ENCODE peak calls at places on chromosomes 6 and 20, in five cellular contexts. Q, B, K, E and U are unnamed samples. For H3K36me3, the result is how much of the 10 kb centered on the place peaks cover.

GRCh38 chr6:159094444-159095252 is 49.9 kb upstream of the TAGAP start:
- DNase-seq in Q (no peak), B (no peak), K (no peak), E (no peak), U (peak)

GRCh38 chr6:132651062-132651461 is 7.9 kb downstream of the TAAR1 start:
- DNase-seq in Q (no peak), B (no peak), K (no peak), E (no peak), U (no peak)

GRCh38 chr6:101740631-101741030 is 347.1 kb downstream of the GRIK2 start:
- DNase-seq in Q (no peak), B (no peak), K (no peak), E (no peak), U (no peak)

GRCh38 chr6:56580271-56580670 is 62.4 kb downstream of the DST start:
- DNase-seq in Q (no peak), B (no peak), K (no peak), E (peak), U (no peak)

GRCh38 chr20:17431621-17432364 is 99.4 kb downstream of the BFSP1 start:
- DNase-seq in Q (peak), B (peak), K (peak), E (peak), U (peak)

GRCh38 chr6:63295553-63295952 is 24.2 kb downstream of the LGSN start:
- DNase-seq in Q (no peak), B (no peak), K (no peak), E (no peak), U (no peak)

GRCh38 chr6:76835289-76835688 is 628.0 kb downstream of the HTR1B start:
- DNase-seq in Q (no peak), B (no peak), K (no peak), E (no peak), U (no peak)

GRCh38 chr6:5025911-5026819 is 22.3 kb upstream of the RPP40 start:
- DNase-seq in Q (no peak), B (peak), K (no peak), E (peak), U (no peak)

GRCh38 chr6:30151580-30151979 is 9.4 kb downstream of the TRIM10 start:
- DNase-seq in Q (no peak), B (no peak), K (no peak), E (no peak), U (no peak)

GRCh38 chr20:33524261-33524660 is 34.4 kb downstream of the CBFA2T2 start:
- DNase-seq in Q (no peak), B (no peak), K (no peak), E (peak), U (no peak)

GRCh38 chr6:44257007-44257752 is at the start of gene SLC35B2:
- DNase-seq in Q (peak), B (peak), K (no peak), E (peak), U (peak)

GRCh38 chr6:107611060-107611824 is 121.3 kb downstream of the SOBP start:
- DNase-seq in Q (no peak), B (no peak), K (no peak), E (no peak), U (no peak)

GRCh38 chr6:84967389-84967788 is 203.0 kb upstream of the TBX18 start:
- DNase-seq in Q (peak), B (peak), K (peak), E (no peak), U (peak)

GRCh38 chr20:2879148-2879547 is 5.9 kb downstream of the PTPRA start:
- DNase-seq in Q (no peak), B (no peak), K (no peak), E (peak), U (no peak)

GRCh38 chr20:52269327-52269726 is 77.7 kb upstream of the ZFP64 start:
- DNase-seq in Q (no peak), B (no peak), K (no peak), E (no peak), U (no peak)

GRCh38 chr6:158631678-158632537 is 12.6 kb downstream of the DYNLT1 start:
- DNase-seq in Q (no peak), B (no peak), K (peak), E (peak), U (no peak)

GRCh38 chr6:43771210-43771857 is 1.3 kb downstream of the VEGFA start:
- DNase-seq in Q (peak), B (peak), K (no peak), E (peak), U (peak)

GRCh38 chr6:52524921-52525320 is 51.9 kb downstream of the TRAM2 start:
- DNase-seq in Q (no peak), B (no peak), K (no peak), E (no peak), U (no peak)

GRCh38 chr20:9989066-9989724 is 45.6 kb upstream of the ANKEF1 start:
- DNase-seq in Q (no peak), B (no peak), K (no peak), E (peak), U (no peak)

GRCh38 chr6:143336446-143337152 is 113.9 kb downstream of the ADAT2 start:
- DNase-seq in Q (no peak), B (no peak), K (no peak), E (peak), U (no peak)

GRCh38 chr20:2804041-2804828 is 3.8 kb upstream of the CPXM1 start:
- DNase-seq in Q (no peak), B (no peak), K (no peak), E (no peak), U (no peak)

GRCh38 chr6:21454262-21454661 is 139.3 kb upstream of the SOX4 start:
- DNase-seq in Q (no peak), B (no peak), K (no peak), E (no peak), U (no peak)

GRCh38 chr20:54208492-54209044 is 681 bp downstream of the PFDN4 start:
- DNase-seq in Q (peak), B (peak), K (no peak), E (peak), U (peak)

GRCh38 chr6:6875818-6876470 is 231.8 kb upstream of the RREB1 start:
- DNase-seq in Q (no peak), B (no peak), K (peak), E (peak), U (no peak)

GRCh38 chr6:130843575-130844320 is 16.5 kb downstream of the SMLR1 start:
- DNase-seq in Q (peak), B (peak), K (peak), E (peak), U (no peak)

GRCh38 chr20:53883098-53883762 is 187.2 kb downstream of the BCAS1 start:
- DNase-seq in Q (no peak), B (no peak), K (no peak), E (peak), U (no peak)

GRCh38 chr20:59948828-59949720 is 8.9 kb downstream of the FAM217B start:
- DNase-seq in Q (peak), B (peak), K (peak), E (peak), U (peak)

GRCh38 chr6:142941018-142941417 is 4.0 kb downstream of the HIVEP2 start:
- DNase-seq in Q (no peak), B (no peak), K (no peak), E (no peak), U (no peak)

GRCh38 chr6:108598316-108598863 is 37.7 kb downstream of the FOXO3 start:
- DNase-seq in Q (peak), B (no peak), K (no peak), E (peak), U (no peak)

GRCh38 chr20:310645-311044 is 13.3 kb downstream of the ZCCHC3 start:
- DNase-seq in Q (no peak), B (no peak), K (no peak), E (no peak), U (no peak)

DNA sequence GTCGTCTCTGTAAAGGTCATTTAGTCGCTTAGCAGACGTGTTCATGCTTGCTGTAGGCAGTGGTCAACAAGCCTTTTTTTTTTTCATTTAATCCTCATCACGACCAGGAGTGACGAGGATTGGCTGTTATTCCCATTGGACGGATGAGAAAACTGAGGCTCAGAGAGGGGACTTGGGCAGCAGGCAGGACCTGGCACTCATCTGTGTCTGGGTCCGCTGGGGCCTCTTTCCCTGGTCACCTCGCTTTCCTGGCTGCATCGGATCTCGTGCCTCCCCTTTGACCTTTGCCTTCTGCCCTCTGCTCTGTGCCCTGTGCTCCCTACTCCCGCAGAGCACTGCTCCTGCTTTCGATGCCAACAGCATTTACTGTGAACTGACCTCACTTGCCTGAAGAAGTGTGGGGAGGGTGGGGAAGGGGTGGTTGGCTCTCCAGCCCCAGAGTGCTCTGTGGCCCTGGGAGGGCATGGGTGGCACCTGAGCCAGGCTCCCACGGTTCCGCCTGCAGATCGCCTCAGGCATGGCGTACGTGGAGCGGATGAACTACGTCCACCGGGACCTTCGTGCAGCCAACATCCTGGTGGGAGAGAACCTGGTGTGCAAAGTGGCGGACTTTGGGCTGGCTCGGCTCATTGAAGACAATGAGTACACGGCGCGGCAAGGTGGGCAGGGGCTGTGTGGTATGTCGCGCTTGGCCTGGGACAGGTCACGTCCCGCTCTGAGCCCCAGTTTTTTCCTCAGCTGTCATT is 56.2 kb downstream of the SRC start:
- DNase-seq in Q (no peak), B (no peak), K (no peak), E (no peak), U (no peak)
- H3K36me3 ChIP-seq in Q (under half), B (under half), K (under half), E (under half), U (under half)

GRCh38 chr20:38727602-38728236 is 3.4 kb downstream of the SLC32A1 start:
- DNase-seq in Q (no peak), B (no peak), K (no peak), E (no peak), U (no peak)

GRCh38 chr20:38728237-38728761 is 4.0 kb downstream of the SLC32A1 start:
- DNase-seq in Q (no peak), B (no peak), K (no peak), E (no peak), U (no peak)

GRCh38 chr20:38725458-38725958 is 1.2 kb downstream of the SLC32A1 start:
- DNase-seq in Q (peak), B (no peak), K (no peak), E (no peak), U (no peak)

GRCh38 chr20:38725959-38726848 is 1.9 kb downstream of the SLC32A1 start:
- DNase-seq in Q (peak), B (peak), K (no peak), E (no peak), U (no peak)

GRCh38 chr20:38726849-38727601 is 2.7 kb downstream of the SLC32A1 start:
- DNase-seq in Q (no peak), B (peak), K (no peak), E (no peak), U (peak)
- TF ChIP-seq EZH2 in Q (no peak), B (peak), K (no peak), E (peak), U (no peak)

GRCh38 chr20:45907219-45907948 is 4.6 kb downstream of the PLTP start:
- DNase-seq in Q (no peak), B (no peak), K (no peak), E (no peak), U (no peak)
- H3K36me3 ChIP-seq in Q (under half), B (under half), K (under half), E (under half), U (under half)

DNA sequence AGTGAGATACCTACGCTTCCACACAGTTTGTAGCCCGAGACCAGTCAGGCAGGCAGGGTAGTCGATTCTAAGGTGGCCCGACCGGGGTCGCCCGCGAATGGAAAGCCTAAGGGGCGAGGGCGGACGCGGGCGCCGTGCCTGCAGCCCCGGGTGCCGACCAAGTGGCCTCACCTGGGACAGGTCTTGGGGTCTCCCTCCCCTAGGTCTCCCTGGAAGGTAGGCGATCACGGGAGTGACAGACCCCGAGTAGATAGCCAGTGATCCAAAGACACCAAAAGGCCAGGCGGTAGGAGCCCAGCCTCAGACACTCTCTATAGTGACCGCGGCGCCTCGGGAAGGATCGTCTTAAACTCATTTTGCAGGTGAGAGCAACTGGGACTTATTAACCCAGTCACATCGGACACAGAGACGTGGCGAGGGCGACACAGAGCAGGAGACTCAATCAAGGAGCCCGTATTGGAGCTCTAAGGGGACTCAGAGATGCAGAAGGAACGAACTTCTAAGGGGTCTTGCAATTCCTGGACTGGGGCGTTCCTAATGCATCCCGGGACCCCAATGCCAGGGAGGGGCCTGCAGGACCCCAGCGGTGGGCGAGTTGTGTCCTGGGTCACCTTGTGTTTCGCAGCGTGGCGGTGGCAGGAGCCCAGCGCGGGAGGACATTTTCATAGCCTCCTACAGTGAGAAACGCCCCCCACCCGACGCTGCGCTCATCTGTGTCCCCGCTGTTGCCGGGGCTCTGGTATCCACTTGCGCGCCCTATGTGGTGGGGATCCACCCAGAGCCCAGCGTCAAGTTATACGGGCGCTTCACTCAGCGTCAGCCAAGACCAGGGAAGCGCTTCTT is 2.1 kb upstream of the VSX1 start:
- DNase-seq in Q (no peak), B (no peak), K (no peak), E (no peak), U (peak)
- TF ChIP-seq EZH2 in Q (no peak), B (no peak), K (no peak), E (peak), U (no peak)

GRCh38 chr6:26653007-26653406 is 6.5 kb downstream of the ZNF322 start:
- DNase-seq in Q (no peak), B (no peak), K (no peak), E (no peak), U (no peak)
- H3K36me3 ChIP-seq in Q (under half), B (under half), K (under half), E (under half), U (half or more)

DNA sequence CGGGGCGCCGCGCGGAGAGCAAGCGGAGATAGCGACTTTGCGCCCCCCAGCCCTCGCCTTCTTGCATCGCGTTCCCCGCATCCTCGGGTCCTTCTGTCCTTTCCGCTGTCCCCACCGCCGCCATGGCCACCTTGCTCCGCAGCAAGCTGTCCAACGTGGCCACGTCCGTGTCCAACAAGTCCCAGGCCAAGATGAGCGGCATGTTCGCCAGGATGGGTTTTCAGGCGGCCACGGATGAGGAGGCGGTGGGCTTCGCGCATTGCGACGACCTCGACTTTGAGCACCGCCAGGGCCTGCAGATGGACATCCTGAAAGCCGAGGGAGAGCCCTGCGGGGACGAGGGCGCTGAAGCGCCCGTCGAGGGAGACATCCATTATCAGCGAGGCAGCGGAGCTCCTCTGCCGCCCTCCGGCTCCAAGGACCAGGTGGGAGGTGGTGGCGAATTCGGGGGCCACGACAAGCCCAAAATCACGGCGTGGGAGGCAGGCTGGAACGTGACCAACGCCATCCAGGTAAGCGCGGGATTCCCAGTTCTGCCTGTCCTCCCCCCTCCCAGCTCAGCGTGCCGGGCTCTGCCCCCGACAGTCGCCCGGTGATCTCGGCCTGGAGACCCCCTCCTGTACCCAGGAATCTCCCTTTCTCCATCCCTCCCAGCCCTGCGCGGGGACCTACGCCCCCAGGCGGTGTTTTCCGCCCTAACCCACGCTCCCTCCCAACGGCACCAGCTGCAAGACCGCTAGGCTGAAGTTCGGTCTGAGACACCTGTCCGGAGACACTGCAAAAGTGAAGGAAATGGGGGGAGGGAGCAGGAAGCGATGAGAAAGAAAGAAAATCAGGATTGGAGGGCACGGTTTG is 544 bp downstream of the SLC32A1 start:
- DNase-seq in Q (peak), B (no peak), K (no peak), E (no peak), U (peak)
- TF ChIP-seq EZH2 in Q (no peak), B (no peak), K (no peak), E (peak), U (peak)

GRCh38 chr6:124683507-124683906 is 278.7 kb upstream of the RNF217 start:
- DNase-seq in Q (no peak), B (no peak), K (no peak), E (no peak), U (no peak)
- H3K36me3 ChIP-seq in Q (under half), B (under half), K (under half), E (under half), U (under half)

GRCh38 chr6:137371634-137372016 is 122.6 kb downstream of the OLIG3 start:
- DNase-seq in Q (no peak), B (no peak), K (no peak), E (no peak), U (no peak)
- TF ChIP-seq EZH2 in Q (no peak), B (no peak), K (no peak), E (no peak), U (no peak)

DNA sequence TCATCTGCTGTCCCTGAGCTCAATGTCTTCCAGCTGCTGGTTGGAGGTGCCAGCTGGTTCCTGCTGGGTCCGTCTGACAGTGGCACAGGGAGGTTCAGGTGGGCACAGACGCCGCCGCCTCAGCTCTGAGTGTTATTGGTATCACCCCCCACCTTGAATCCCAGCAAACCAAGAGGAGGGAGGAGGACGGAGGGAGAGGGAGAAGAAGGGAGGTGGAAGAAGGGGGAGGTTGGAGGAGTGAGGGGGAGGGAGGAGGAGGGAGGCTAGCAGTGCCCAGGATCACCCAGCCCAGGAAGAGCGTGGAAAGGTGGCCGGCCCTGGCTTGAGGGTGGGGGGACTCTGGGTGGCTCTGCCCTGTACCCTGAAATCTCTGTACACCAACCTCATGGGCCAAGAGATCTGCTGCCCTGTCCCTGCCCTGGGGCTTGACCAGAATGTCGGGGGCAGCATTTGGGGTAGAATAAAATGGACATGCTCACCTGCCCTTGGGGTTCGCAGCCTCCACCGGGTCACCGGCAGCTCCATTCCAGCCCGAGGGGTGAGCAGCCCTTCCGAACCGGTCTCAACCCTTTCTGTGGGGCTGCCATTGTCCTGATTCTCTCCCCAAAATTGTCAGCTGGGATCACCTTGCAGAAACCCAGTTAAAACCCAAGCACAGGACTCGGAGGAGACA is 17.1 kb downstream of the NTSR1 start:
- DNase-seq in Q (no peak), B (no peak), K (no peak), E (no peak), U (no peak)
- H3K36me3 ChIP-seq in Q (under half), B (under half), K (half or more), E (under half), U (under half)

GRCh38 chr20:31594558-31595379 is 10.3 kb upstream of the ID1 start:
- DNase-seq in Q (no peak), B (peak), K (no peak), E (no peak), U (no peak)

GRCh38 chr20:31596831-31597482 is 8.1 kb upstream of the ID1 start:
- DNase-seq in Q (no peak), B (no peak), K (no peak), E (no peak), U (no peak)

GRCh38 chr20:31594002-31594557 is 11.0 kb upstream of the ID1 start:
- DNase-seq in Q (no peak), B (no peak), K (no peak), E (no peak), U (no peak)

GRCh38 chr20:31595654-31596411 is 9.3 kb upstream of the ID1 start:
- DNase-seq in Q (no peak), B (peak), K (peak), E (peak), U (no peak)

DNA sequence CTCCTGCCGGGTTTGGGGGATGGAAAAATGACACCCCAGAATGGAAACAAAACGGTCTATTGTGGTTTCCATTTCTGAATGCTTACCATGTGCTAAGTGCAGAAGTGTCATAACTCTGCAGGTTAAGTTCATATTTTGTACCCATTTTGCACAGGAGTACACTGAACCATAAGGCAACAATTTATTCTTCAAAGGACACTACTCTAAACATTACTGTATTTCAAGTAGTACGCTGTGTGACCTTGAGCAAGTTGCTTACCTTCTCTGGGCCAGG is 9.8 kb upstream of the ID1 start:
- DNase-seq in Q (no peak), B (peak), K (no peak), E (no peak), U (no peak)
- TF ChIP-seq EZH2 in Q (no peak), B (no peak), K (no peak), E (no peak), U (no peak)